ENCODE peak calls at places on chromosomes 5 and 9, in nine cellular contexts. One of them, this sample, is unnamed.

GRCh38 chr9:132144708-132145365 is 17.0 kb upstream of the NTNG2 start:
- DNase-seq in pons: no peak
- DNase-seq in HAP-1: no peak
- DNase-seq in LoVo: peak
- DNase-seq in NCI-H446 treated with DMSO at 0.1 percent for 48 hours: no peak
- DNase-seq in psoas muscle: no peak
- DNase-seq in LHCN-M2: peak
- DNase-seq in 8988T: no peak
- DNase-seq in cardiac muscle cell: peak
- DNase-seq in this sample: no peak

GRCh38 chr5:38445374-38446028 is 110.9 kb downstream of the LIFR start:
- DNase-seq in pons: no peak
- DNase-seq in HAP-1: no peak
- DNase-seq in LoVo: no peak
- DNase-seq in NCI-H446 treated with DMSO at 0.1 percent for 48 hours: no peak
- DNase-seq in psoas muscle: peak
- DNase-seq in LHCN-M2: peak
- DNase-seq in 8988T: no peak
- DNase-seq in cardiac muscle cell: peak
- DNase-seq in this sample: no peak

GRCh38 chr5:112614986-112615385 is 122.7 kb upstream of the APC start:
- DNase-seq in pons: no peak
- DNase-seq in HAP-1: no peak
- DNase-seq in LoVo: no peak
- DNase-seq in NCI-H446 treated with DMSO at 0.1 percent for 48 hours: no peak
- DNase-seq in psoas muscle: no peak
- DNase-seq in LHCN-M2: no peak
- DNase-seq in 8988T: no peak
- DNase-seq in cardiac muscle cell: no peak
- DNase-seq in this sample: no peak

GRCh38 chr5:172490739-172491461 is 36.6 kb upstream of the SH3PXD2B start:
- DNase-seq in pons: no peak
- DNase-seq in HAP-1: no peak
- DNase-seq in LoVo: no peak
- DNase-seq in NCI-H446 treated with DMSO at 0.1 percent for 48 hours: no peak
- DNase-seq in psoas muscle: no peak
- DNase-seq in LHCN-M2: peak
- DNase-seq in 8988T: no peak
- DNase-seq in cardiac muscle cell: no peak
- DNase-seq in this sample: no peak

GRCh38 chr5:180396931-180397330 is 43.8 kb upstream of the GFPT2 start:
- DNase-seq in pons: peak
- DNase-seq in HAP-1: no peak
- DNase-seq in LoVo: no peak
- DNase-seq in NCI-H446 treated with DMSO at 0.1 percent for 48 hours: peak
- DNase-seq in psoas muscle: no peak
- DNase-seq in LHCN-M2: no peak
- DNase-seq in 8988T: no peak
- DNase-seq in cardiac muscle cell: no peak
- DNase-seq in this sample: peak

GRCh38 chr5:177510567-177511053 is 984 bp upstream of the DOK3 start:
- DNase-seq in pons: no peak
- DNase-seq in HAP-1: no peak
- DNase-seq in LoVo: no peak
- DNase-seq in NCI-H446 treated with DMSO at 0.1 percent for 48 hours: no peak
- DNase-seq in psoas muscle: no peak
- DNase-seq in LHCN-M2: no peak
- DNase-seq in 8988T: no peak
- DNase-seq in cardiac muscle cell: no peak
- DNase-seq in this sample: no peak

GRCh38 chr5:157178961-157179360 is 1.7 kb upstream of the ITK start:
- DNase-seq in pons: no peak
- DNase-seq in HAP-1: no peak
- DNase-seq in LoVo: no peak
- DNase-seq in NCI-H446 treated with DMSO at 0.1 percent for 48 hours: no peak
- DNase-seq in psoas muscle: no peak
- DNase-seq in LHCN-M2: no peak
- DNase-seq in 8988T: no peak
- DNase-seq in cardiac muscle cell: no peak
- DNase-seq in this sample: no peak

GRCh38 chr5:60334281-60334713 is 365.7 kb downstream of the DEPDC1B start:
- DNase-seq in pons: no peak
- DNase-seq in HAP-1: no peak
- DNase-seq in LoVo: no peak
- DNase-seq in NCI-H446 treated with DMSO at 0.1 percent for 48 hours: peak
- DNase-seq in psoas muscle: no peak
- DNase-seq in LHCN-M2: peak
- DNase-seq in 8988T: no peak
- DNase-seq in cardiac muscle cell: peak
- DNase-seq in this sample: peak

GRCh38 chr9:133927041-133927440 is 65.1 kb downstream of the VAV2 start:
- DNase-seq in pons: no peak
- DNase-seq in HAP-1: no peak
- DNase-seq in LoVo: no peak
- DNase-seq in NCI-H446 treated with DMSO at 0.1 percent for 48 hours: no peak
- DNase-seq in psoas muscle: no peak
- DNase-seq in LHCN-M2: no peak
- DNase-seq in 8988T: no peak
- DNase-seq in cardiac muscle cell: no peak
- DNase-seq in this sample: no peak

GRCh38 chr9:70553718-70554673 is 139.5 kb upstream of the KLF9 start:
- DNase-seq in pons: no peak
- DNase-seq in HAP-1: no peak
- DNase-seq in LoVo: no peak
- DNase-seq in NCI-H446 treated with DMSO at 0.1 percent for 48 hours: no peak
- DNase-seq in psoas muscle: peak
- DNase-seq in LHCN-M2: peak
- DNase-seq in 8988T: no peak
- DNase-seq in cardiac muscle cell: peak
- DNase-seq in this sample: peak

GRCh38 chr9:107090218-107090617 is 192.9 kb upstream of the RAD23B start:
- DNase-seq in pons: no peak
- DNase-seq in HAP-1: no peak
- DNase-seq in LoVo: no peak
- DNase-seq in NCI-H446 treated with DMSO at 0.1 percent for 48 hours: no peak
- DNase-seq in psoas muscle: no peak
- DNase-seq in LHCN-M2: no peak
- DNase-seq in 8988T: no peak
- DNase-seq in cardiac muscle cell: no peak
- DNase-seq in this sample: no peak

GRCh38 chr9:6894135-6894534 is 136.4 kb downstream of the KDM4C start:
- DNase-seq in pons: no peak
- DNase-seq in HAP-1: no peak
- DNase-seq in LoVo: no peak
- DNase-seq in NCI-H446 treated with DMSO at 0.1 percent for 48 hours: no peak
- DNase-seq in psoas muscle: no peak
- DNase-seq in LHCN-M2: no peak
- DNase-seq in 8988T: no peak
- DNase-seq in cardiac muscle cell: no peak
- DNase-seq in this sample: no peak

GRCh38 chr5:134077926-134078580 is 36.4 kb upstream of the TCF7 start:
- DNase-seq in pons: no peak
- DNase-seq in HAP-1: no peak
- DNase-seq in LoVo: no peak
- DNase-seq in NCI-H446 treated with DMSO at 0.1 percent for 48 hours: no peak
- DNase-seq in psoas muscle: no peak
- DNase-seq in LHCN-M2: no peak
- DNase-seq in 8988T: no peak
- DNase-seq in cardiac muscle cell: no peak
- DNase-seq in this sample: no peak